ENCODE peak calls at places on chromosome 14, in six cellular contexts. E is CD8-positive, alpha-beta T cell; U is SK-N-SH; Z is suprapubic skin; W is adipocyte; T is PC-3. I is an unnamed sample.

GRCh38 chr14:102445066-102445465 is 64.5 kb downstream of the ANKRD9 start:
- DNase-seq in Z (peak; percentile 27), T (no peak), W (no peak), E (no peak), U (no peak), I (no peak)

GRCh38 chr14:60532442-60532841 is 23.5 kb downstream of the SIX6 start:
- DNase-seq in U (no peak), Z (no peak), W (no peak), T (peak; percentile 59), E (no peak), I (no peak)

GRCh38 chr14:90496379-90496778 is 99.5 kb downstream of the CALM1 start:
- DNase-seq in U (peak; percentile 14), Z (no peak), T (no peak), E (no peak), W (no peak), I (no peak)

GRCh38 chr14:98786456-98786855 is 485.5 kb downstream of the BCL11B start:
- DNase-seq in E (no peak), U (no peak), W (no peak), Z (no peak), T (no peak), I (no peak)

GRCh38 chr14:92659765-92660561 is 88.5 kb downstream of the LGMN start:
- DNase-seq in W (no peak), E (no peak), Z (peak; percentile 77), U (no peak), T (no peak), I (peak; percentile 72)

GRCh38 chr14:89614009-89614691 is 197.1 kb upstream of the FOXN3 start:
- DNase-seq in T (no peak), U (no peak), W (no peak), Z (no peak), E (no peak), I (no peak)

GRCh38 chr14:59919582-59920377 is at the start of gene LRRC9:
- DNase-seq in W (peak; percentile 7), E (peak; percentile 4), U (peak; percentile 83), Z (no peak), T (no peak), I (peak; percentile 69)

GRCh38 chr14:60796434-60796833 is 61.9 kb downstream of the MNAT1 start:
- DNase-seq in U (no peak), W (no peak), Z (no peak), E (no peak), T (no peak), I (no peak)

GRCh38 chr14:23640524-23641141 is 4.5 kb downstream of the DHRS2 start:
- DNase-seq in U (peak; percentile 24), T (peak; percentile 72), W (peak; percentile 70), E (no peak), Z (no peak), I (no peak)

GRCh38 chr14:91225025-91225424 is 19.5 kb downstream of the GPR68 start:
- DNase-seq in E (no peak), Z (no peak), W (no peak), T (peak; percentile 37), U (no peak), I (no peak)

GRCh38 chr14:69999246-69999645 is 120.0 kb downstream of the SMOC1 start:
- DNase-seq in T (peak; percentile 66), W (peak; percentile 3), Z (no peak), E (no peak), U (no peak), I (no peak)

GRCh38 chr14:64685364-64686130 is 18.7 kb upstream of the PLEKHG3 start:
- DNase-seq in Z (no peak), T (no peak), E (no peak), W (no peak), U (peak; percentile 31), I (no peak)

GRCh38 chr14:82354126-82354525 is 820.5 kb upstream of the SEL1L start:
- DNase-seq in W (no peak), T (no peak), Z (no peak), E (no peak), U (no peak), I (no peak)

GRCh38 chr14:88572117-88572516 is 9.3 kb downstream of the ZC3H14 start:
- DNase-seq in Z (no peak), T (no peak), W (no peak), E (no peak), U (no peak), I (no peak)

GRCh38 chr14:20468773-20469241 is 399 bp upstream of the PNP start:
- DNase-seq in T (no peak), W (peak; percentile 48), U (no peak), Z (no peak), E (no peak), I (peak; percentile 68)

GRCh38 chr14:67526676-67527459 is 6.2 kb upstream of the PLEKHH1 start:
- DNase-seq in W (peak; percentile 63), U (peak; percentile 65), T (peak; percentile 63), Z (no peak), E (no peak), I (no peak)

GRCh38 chr14:34718750-34719304 is 4.4 kb upstream of the CFL2 start:
- DNase-seq in U (no peak), Z (no peak), T (no peak), E (no peak), W (no peak), I (no peak)

GRCh38 chr14:86604546-86604945 is 1074.6 kb downstream of the FLRT2 start:
- DNase-seq in W (peak; percentile 1), U (no peak), Z (no peak), E (no peak), T (no peak), I (no peak)

GRCh38 chr14:104745431-104745830 is 7.5 kb upstream of the SIVA1 start:
- DNase-seq in W (no peak), Z (no peak), U (no peak), E (no peak), T (no peak), I (no peak)

DNA sequence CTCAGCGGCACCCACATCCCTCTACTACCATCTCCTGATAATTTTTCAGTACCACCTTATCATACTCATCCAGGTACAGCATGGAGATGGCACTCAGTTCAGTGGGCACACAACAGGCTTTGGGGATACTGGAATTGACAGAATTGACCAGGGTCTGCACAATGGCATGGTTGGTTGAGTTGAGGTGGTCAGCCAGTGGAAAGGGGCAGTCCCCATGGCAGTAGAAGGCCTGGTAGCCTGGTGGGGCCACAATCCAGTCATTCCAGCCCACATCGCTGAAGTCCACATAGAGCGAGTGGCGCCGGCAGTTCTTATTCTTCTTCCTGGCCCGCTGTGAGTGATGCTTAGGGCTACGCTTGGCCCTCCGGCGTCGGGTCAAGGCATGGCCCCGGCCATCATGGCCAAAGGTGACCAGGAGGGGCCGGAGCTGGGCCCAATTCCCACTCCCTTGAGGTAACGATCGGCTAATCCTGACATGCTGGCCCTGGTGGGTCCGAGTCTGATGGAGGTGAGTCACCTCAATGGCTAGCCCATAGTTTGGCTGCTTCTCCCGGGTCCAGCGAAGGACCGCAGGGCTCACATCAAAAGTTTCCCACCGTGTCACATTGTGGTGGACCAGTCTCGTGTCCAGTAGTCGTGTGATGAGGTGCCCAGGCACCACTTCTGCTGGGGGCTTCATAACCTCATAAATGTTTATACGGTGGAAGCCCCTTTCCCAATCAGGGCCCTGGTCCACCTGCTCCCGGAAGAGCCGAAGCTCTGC is 6.4 kb downstream of the BMP4 start:
- DNase-seq in Z (no peak), U (no peak), T (no peak), E (no peak), W (no peak), I (no peak)
- H3K4me3 ChIP-seq in Z (peak overlapping the region; percentile 74), U (no peak overlapping the region), T (no peak overlapping the region), E (no peak overlapping the region), W (no peak overlapping the region), I (no peak overlapping the region)

DNA sequence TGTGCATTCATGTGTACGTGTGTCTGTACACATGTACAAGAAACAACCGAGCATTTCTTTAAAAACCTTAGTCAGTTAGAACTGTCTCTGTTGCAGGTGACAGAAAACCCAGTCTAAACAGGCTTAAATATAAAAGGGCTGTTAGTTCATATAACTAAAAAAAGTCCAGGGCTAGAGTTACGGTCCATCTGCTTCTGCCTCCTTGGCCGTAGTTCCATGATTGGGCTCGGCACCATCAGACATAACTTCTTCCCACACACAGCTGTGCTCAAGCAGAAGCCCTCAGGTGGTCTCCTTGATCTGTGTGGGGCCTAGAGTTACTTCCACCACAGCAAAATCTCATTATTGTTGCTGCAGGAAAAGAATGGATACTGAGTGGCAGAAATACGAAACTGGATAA is 34.6 kb downstream of the CKB start:
- DNase-seq in E (no peak), W (no peak), U (no peak), Z (no peak), T (no peak), I (no peak)
- H3K36me3 ChIP-seq in E (peaks cover 30% of the 10 kb centered on the region), W (peaks cover 23% of the 10 kb centered on the region), U (peaks cover 49% of the 10 kb centered on the region), Z (peaks cover 58% of the 10 kb centered on the region), T (peaks cover 40% of the 10 kb centered on the region), I (peaks cover 74% of the 10 kb centered on the region)

GRCh38 chr14:75591987-75592575 is 13.7 kb downstream of the FLVCR2 start:
- DNase-seq in T (no peak), W (no peak), Z (no peak), U (no peak), E (no peak), I (no peak)

GRCh38 chr14:75595211-75595610 is 16.8 kb downstream of the FLVCR2 start:
- DNase-seq in W (no peak), T (no peak), Z (no peak), U (no peak), E (no peak), I (no peak)

GRCh38 chr14:75591331-75591946 is 13.0 kb downstream of the FLVCR2 start:
- DNase-seq in Z (no peak), T (no peak), W (no peak), E (no peak), U (no peak), I (no peak)

GRCh38 chr14:75587388-75587787 is 9.0 kb downstream of the FLVCR2 start:
- DNase-seq in W (no peak), Z (no peak), U (no peak), T (no peak), E (no peak), I (no peak)

GRCh38 chr14:75589896-75590295 is 11.5 kb downstream of the FLVCR2 start:
- DNase-seq in T (no peak), Z (no peak), E (no peak), U (no peak), W (no peak), I (no peak)
- H3K4me1 ChIP-seq in T (no peaks in the 10 kb centered on the region), Z (no peaks in the 10 kb centered on the region), E (no peaks in the 10 kb centered on the region), U (no peaks in the 10 kb centered on the region), W (peaks cover 24% of the 10 kb centered on the region), I (peaks cover 3% of the 10 kb centered on the region)

GRCh38 chr14:73713206-73713803 is 879 bp downstream of the PNMA1 start:
- DNase-seq in Z (no peak), W (no peak), T (no peak), U (no peak), E (no peak), I (no peak)

GRCh38 chr14:73714656-73715081 is 485 bp upstream of the PNMA1 start:
- DNase-seq in T (peak; percentile 39), E (no peak), W (peak; percentile 48), Z (no peak), U (peak; percentile 75), I (no peak)

GRCh38 chr14:73713804-73714655 is at the start of gene PNMA1:
- DNase-seq in Z (peak; percentile 86), W (peak; percentile 96), E (peak; percentile 67), T (peak; percentile 85), U (peak; percentile 98), I (peak; percentile 92)

GRCh38 chr14:73717247-73717646 is 3.1 kb upstream of the PNMA1 start:
- DNase-seq in T (no peak), U (peak; percentile 69), E (no peak), Z (no peak), W (peak; percentile 47), I (no peak)

DNA sequence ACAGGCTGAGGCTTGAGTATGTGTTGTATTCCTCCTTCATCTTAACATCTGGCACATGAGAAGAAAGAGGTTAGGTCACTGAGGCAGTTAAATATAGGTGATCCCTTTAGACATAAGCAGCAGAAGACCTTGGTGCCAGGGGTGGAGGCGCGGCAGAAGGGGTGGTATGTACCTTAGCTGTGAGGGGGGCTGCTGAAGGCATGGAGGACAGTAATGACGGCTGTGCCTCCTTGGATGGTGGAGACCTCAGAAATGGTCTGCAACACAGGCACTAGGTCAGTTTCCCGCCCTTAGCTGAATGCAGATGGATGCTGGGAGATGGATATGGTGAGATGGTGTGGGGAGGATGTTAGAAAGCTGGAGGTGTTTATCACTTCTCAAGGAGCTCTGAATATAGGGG is 1.5 kb upstream of the PNMA1 start:
- DNase-seq in T (no peak), U (peak; percentile 9), W (no peak), E (no peak), Z (no peak), I (peak; percentile 42)
- H3K4me3 ChIP-seq in T (no peak overlapping the region), U (no peak overlapping the region), W (no peak overlapping the region), E (no peak overlapping the region), Z (no peak overlapping the region), I (no peak overlapping the region)

I was measured in upper lobe of right lung.